ENCODE peak calls at places on chromosome 7, in ten cellular contexts. B, P, M, Q, C, W, I, S, Y and D are unnamed samples.

GRCh38 chr7:44564606-44565005 is 9.1 kb downstream of the DDX56 start:
- DNase-seq in B (no peak), P (no peak), M (no peak), Q (no peak), C (no peak), W (no peak), I (no peak), S (no peak), Y (peak; percentile 62), D (no peak)

GRCh38 chr7:18341756-18342155 is 153.8 kb upstream of the HDAC9 start:
- DNase-seq in B (no peak), P (no peak), M (no peak), Q (no peak), C (no peak), W (no peak), I (no peak), S (no peak), Y (no peak), D (no peak)

GRCh38 chr7:39735903-39736302 is 112.5 kb downstream of the RALA start:
- DNase-seq in B (no peak), P (no peak), M (no peak), Q (no peak), C (no peak), W (no peak), I (no peak), S (no peak), Y (no peak), D (no peak)

GRCh38 chr7:150732786-150733733 is 4.2 kb upstream of the GIMAP5 start:
- DNase-seq in B (no peak), P (no peak), M (no peak), Q (no peak), C (no peak), W (no peak), I (peak; percentile 9), S (no peak), Y (no peak), D (no peak)

GRCh38 chr7:151705744-151706567 is 171.0 kb downstream of the PRKAG2 start:
- DNase-seq in B (no peak), P (no peak), M (peak; percentile 31), Q (no peak), C (peak; percentile 58), W (no peak), I (no peak), S (no peak), Y (no peak), D (no peak)

GRCh38 chr7:1662767-1663166 is 7.3 kb upstream of the ELFN1 start:
- DNase-seq in B (no peak), P (no peak), M (no peak), Q (no peak), C (no peak), W (no peak), I (peak; percentile 45), S (no peak), Y (peak; percentile 51), D (no peak)

GRCh38 chr7:106278695-106279094 is 6.1 kb downstream of the NAMPT start:
- DNase-seq in B (no peak), P (no peak), M (no peak), Q (no peak), C (no peak), W (no peak), I (no peak), S (no peak), Y (no peak), D (no peak)

GRCh38 chr7:72321637-72322036 is 90.5 kb downstream of the CALN1 start:
- DNase-seq in B (no peak), P (no peak), M (no peak), Q (no peak), C (no peak), W (no peak), I (no peak), S (no peak), Y (no peak), D (no peak)

GRCh38 chr7:90771281-90771680 is 175.2 kb downstream of the CDK14 start:
- DNase-seq in B (no peak), P (no peak), M (no peak), Q (no peak), C (no peak), W (peak; percentile 20), I (no peak), S (no peak), Y (no peak), D (no peak)

GRCh38 chr7:134062460-134062859 is 64.7 kb upstream of the LRGUK start:
- DNase-seq in B (no peak), P (no peak), M (no peak), Q (no peak), C (no peak), W (no peak), I (no peak), S (no peak), Y (no peak), D (no peak)

GRCh38 chr7:32765185-32765584 is 126.4 kb downstream of the KBTBD2 start:
- DNase-seq in B (no peak), P (no peak), M (no peak), Q (no peak), C (no peak), W (no peak), I (no peak), S (no peak), Y (no peak), D (no peak)

GRCh38 chr7:123023126-123023525 is 27.6 kb upstream of the TAS2R16 start:
- DNase-seq in B (no peak), P (no peak), M (no peak), Q (no peak), C (no peak), W (no peak), I (no peak), S (no peak), Y (no peak), D (no peak)

GRCh38 chr7:152602962-152603361 is 73.0 kb downstream of the XRCC2 start:
- DNase-seq in B (no peak), P (no peak), M (no peak), Q (no peak), C (no peak), W (no peak), I (no peak), S (no peak), Y (no peak), D (no peak)

GRCh38 chr7:157638563-157638962 is 301.8 kb downstream of the DNAJB6 start:
- DNase-seq in B (no peak), P (no peak), M (no peak), Q (no peak), C (no peak), W (no peak), I (no peak), S (no peak), Y (peak; percentile 51), D (no peak)

GRCh38 chr7:1526271-1526754 is 4.2 kb upstream of the MAFK start:
- DNase-seq in B (no peak), P (no peak), M (no peak), Q (no peak), C (no peak), W (peak; percentile 73), I (no peak), S (no peak), Y (no peak), D (no peak)

GRCh38 chr7:127375626-127376025 is 16.9 kb downstream of the ZNF800 start:
- DNase-seq in B (no peak), P (no peak), M (no peak), Q (no peak), C (no peak), W (no peak), I (no peak), S (no peak), Y (no peak), D (no peak)

GRCh38 chr7:142813262-142813661 is 41.6 kb upstream of the EPHB6 start:
- DNase-seq in B (no peak), P (no peak), M (no peak), Q (no peak), C (peak; percentile 52), W (peak; percentile 50), I (no peak), S (no peak), Y (no peak), D (no peak)

GRCh38 chr7:57646219-57646900 is 196.4 kb downstream of the ZNF716 start:
- DNase-seq in B (no peak), P (no peak), M (no peak), Q (no peak), C (no peak), W (no peak), I (no peak), S (no peak), Y (peak; percentile 68), D (no peak)

GRCh38 chr7:132485136-132485535 is 91.1 kb downstream of the PLXNA4 start:
- DNase-seq in B (no peak), P (no peak), M (no peak), Q (no peak), C (no peak), W (no peak), I (no peak), S (no peak), Y (no peak), D (no peak)

GRCh38 chr7:32316831-32317230 is 173.3 kb downstream of the LSM5 start:
- DNase-seq in B (no peak), P (no peak), M (no peak), Q (no peak), C (no peak), W (no peak), I (no peak), S (no peak), Y (no peak), D (no peak)